ENCODE peak calls at places on chromosomes 16 and 17, in nine cellular contexts. U, T, Z, S, R, Q, L, J and W are unnamed samples.
A peak's percentile ranks its signal among the peaks of the same experiment; 100 is the strongest.

GRCh38 chr16:16025214-16025968 is 76.0 kb downstream of the ABCC1 start:
- DNase-seq in U (no peak), T (no peak), Z (no peak), S (no peak), R (no peak), Q (peak; percentile 9), L (no peak), J (peak; percentile 79), W (no peak)

GRCh38 chr17:4176803-4177472 is 33.9 kb downstream of the CYB5D2 start:
- DNase-seq in U (no peak), T (no peak), Z (no peak), S (no peak), R (no peak), Q (peak; percentile 2), L (no peak), J (no peak), W (no peak)

GRCh38 chr17:71511266-71511995 is 609.4 kb upstream of the SOX9 start:
- DNase-seq in U (no peak), T (no peak), Z (no peak), S (no peak), R (no peak), Q (no peak), L (no peak), J (no peak), W (no peak)

GRCh38 chr17:76598004-76598439 is 12.4 kb upstream of the ST6GALNAC2 start:
- DNase-seq in U (no peak), T (no peak), Z (no peak), S (no peak), R (no peak), Q (no peak), L (no peak), J (no peak), W (no peak)

GRCh38 chr16:89670496-89671431 is 13.1 kb downstream of the SPATA33 start:
- DNase-seq in U (no peak), T (no peak), Z (no peak), S (no peak), R (no peak), Q (no peak), L (no peak), J (peak; percentile 41), W (no peak)

GRCh38 chr17:56681561-56682266 is 88.2 kb downstream of the NOG start:
- DNase-seq in U (no peak), T (no peak), Z (no peak), S (no peak), R (no peak), Q (no peak), L (no peak), J (peak; percentile 65), W (no peak)

GRCh38 chr17:44970136-44970737 is 2.1 kb upstream of the C1QL1 start:
- DNase-seq in U (no peak), T (no peak), Z (peak; percentile 76), S (no peak), R (peak; percentile 33), Q (no peak), L (no peak), J (no peak), W (peak; percentile 60)

GRCh38 chr17:18141210-18141803 is 32.8 kb downstream of the MYO15A start:
- DNase-seq in U (no peak), T (no peak), Z (peak; percentile 34), S (no peak), R (peak; percentile 52), Q (peak; percentile 13), L (no peak), J (peak; percentile 70), W (no peak)

GRCh38 chr16:12079411-12079965 is 103.0 kb downstream of the SNX29 start:
- DNase-seq in U (no peak), T (no peak), Z (no peak), S (no peak), R (no peak), Q (no peak), L (peak; percentile 23), J (no peak), W (no peak)

GRCh38 chr17:36131931-36132330 is 28.3 kb downstream of the CCL4 start:
- DNase-seq in U (no peak), T (no peak), Z (no peak), S (no peak), R (no peak), Q (no peak), L (no peak), J (no peak), W (no peak)

GRCh38 chr16:57727610-57728009 is 8.0 kb upstream of the KATNB1 start:
- DNase-seq in U (no peak), T (no peak), Z (no peak), S (no peak), R (no peak), Q (no peak), L (no peak), J (no peak), W (no peak)

GRCh38 chr17:40582328-40582901 is 17.1 kb upstream of the CCR7 start:
- DNase-seq in U (peak; percentile 47), T (peak; percentile 32), Z (no peak), S (peak; percentile 48), R (no peak), Q (peak; percentile 72), L (peak; percentile 80), J (peak; percentile 29), W (no peak)

GRCh38 chr17:38628441-38628840 is 22.7 kb upstream of the SRCIN1 start:
- DNase-seq in U (no peak), T (no peak), Z (no peak), S (no peak), R (no peak), Q (no peak), L (peak; percentile 35), J (peak; percentile 9), W (no peak)

GRCh38 chr17:163514-164103 is 17.8 kb downstream of the DOC2B start:
- DNase-seq in U (no peak), T (no peak), Z (no peak), S (no peak), R (no peak), Q (no peak), L (no peak), J (no peak), W (no peak)

DNA sequence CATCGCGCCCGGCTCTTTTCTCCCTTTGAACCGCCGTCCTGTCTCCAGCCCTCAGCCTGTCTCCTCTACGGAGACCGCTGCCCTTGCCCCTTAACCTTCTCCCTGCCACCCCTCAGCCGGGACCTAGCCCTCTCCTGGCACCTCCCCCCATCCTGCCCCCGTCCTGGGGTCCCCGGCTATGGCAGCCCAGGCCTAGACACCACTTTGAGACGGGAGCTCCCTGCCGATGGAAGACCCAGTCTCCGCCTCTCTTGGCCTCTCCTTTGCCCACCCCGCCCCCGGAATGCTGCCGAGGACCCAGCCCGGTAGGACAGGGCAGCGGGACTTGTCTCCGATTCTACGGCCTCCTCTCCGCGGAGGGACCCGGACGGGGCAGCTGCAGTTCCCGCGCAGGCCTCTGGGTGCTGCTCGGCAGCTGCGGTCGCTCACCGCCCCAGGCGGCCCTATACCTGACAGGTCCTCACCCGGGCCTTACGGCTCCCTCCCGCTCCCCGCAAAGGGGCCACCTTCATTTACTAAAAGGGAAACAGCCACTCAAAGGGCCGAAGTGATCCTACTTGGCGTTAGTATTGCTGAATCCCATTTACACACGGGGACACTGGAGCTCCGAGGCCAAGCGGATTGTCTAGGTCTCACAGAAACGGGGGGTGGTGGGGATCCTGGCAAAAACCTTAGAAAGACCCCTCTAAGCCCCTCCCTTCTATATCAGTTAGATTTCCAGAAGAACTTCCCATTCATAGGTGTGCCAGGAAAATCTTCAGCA is 32.6 kb upstream of the TAC4 start:
- DNase-seq in U (peak; percentile 81), T (no peak), Z (peak; percentile 93), S (peak; percentile 71), R (peak; percentile 76), Q (peak; percentile 61), L (peak; percentile 83), J (peak; percentile 60), W (peak; percentile 81)
- TF ChIP-seq CTCF in U (peak; percentile 83), T (peak; percentile 99), Z (peak; percentile 97), S (peak; percentile 96), R (peak; percentile 95), Q (peak; percentile 94), L (peak; percentile 85), J (peak; percentile 89), W (peak; percentile 95)

GRCh38 chr17:79951361-79952264 is 84.1 kb downstream of the TBC1D16 start:
- DNase-seq in U (peak; percentile 64), T (no peak), Z (peak; percentile 77), S (no peak), R (peak; percentile 42), Q (no peak), L (peak; percentile 74), J (peak; percentile 90), W (peak; percentile 75)
- TF ChIP-seq CTCF in U (no peak), T (no peak), Z (no peak), S (no peak), R (no peak), Q (no peak), L (no peak), J (no peak), W (no peak)

DNA sequence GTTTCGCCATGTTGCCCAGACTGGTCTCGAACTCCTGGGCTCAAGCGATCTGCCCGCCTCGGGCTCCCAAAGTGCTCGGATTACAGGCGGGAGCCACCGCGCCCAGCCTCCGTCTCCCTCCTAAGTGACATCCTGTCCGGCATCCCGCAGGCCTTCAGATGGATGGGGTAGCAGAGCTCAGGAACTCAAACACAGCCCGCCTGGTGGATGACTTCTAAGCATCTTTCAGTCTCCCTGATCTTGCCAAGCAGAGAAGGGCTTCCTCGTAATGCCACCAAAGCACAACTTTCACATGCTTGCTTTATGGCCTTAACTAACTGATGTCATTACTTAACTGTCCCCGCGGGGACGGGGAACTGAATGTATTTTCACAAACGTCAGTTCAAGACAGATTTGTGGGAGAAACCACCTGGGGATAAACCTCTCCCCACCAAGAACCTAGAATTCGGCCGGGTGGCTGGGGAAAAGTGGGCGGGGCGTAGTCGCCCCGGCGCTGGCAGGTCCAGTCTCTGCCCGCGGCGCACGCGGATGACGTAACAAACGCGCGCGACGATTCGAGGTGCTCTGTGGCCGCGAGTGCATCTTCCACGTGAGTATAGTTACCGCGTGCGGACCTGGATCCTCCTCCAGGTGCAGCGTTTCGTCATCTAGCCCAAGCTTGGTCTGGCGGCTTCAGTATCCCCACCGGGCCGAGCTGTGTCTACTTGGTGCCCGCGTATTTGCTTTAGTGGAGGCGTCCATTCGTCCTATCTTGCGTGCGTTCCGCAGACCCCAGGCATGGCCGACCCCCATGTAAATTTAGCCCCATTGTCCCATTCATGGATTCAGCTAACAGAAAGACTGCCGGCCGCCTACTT is at the start of gene PFAS:
- DNase-seq in U (peak; percentile 96), T (peak; percentile 79), Z (peak; percentile 98), S (peak; percentile 97), R (peak; percentile 94), Q (peak; percentile 95), L (peak; percentile 98), J (peak; percentile 91), W (peak; percentile 96)
- TF ChIP-seq CTCF in U (no peak), T (no peak), Z (no peak), S (no peak), R (no peak), Q (no peak), L (no peak), J (no peak), W (no peak)

DNA sequence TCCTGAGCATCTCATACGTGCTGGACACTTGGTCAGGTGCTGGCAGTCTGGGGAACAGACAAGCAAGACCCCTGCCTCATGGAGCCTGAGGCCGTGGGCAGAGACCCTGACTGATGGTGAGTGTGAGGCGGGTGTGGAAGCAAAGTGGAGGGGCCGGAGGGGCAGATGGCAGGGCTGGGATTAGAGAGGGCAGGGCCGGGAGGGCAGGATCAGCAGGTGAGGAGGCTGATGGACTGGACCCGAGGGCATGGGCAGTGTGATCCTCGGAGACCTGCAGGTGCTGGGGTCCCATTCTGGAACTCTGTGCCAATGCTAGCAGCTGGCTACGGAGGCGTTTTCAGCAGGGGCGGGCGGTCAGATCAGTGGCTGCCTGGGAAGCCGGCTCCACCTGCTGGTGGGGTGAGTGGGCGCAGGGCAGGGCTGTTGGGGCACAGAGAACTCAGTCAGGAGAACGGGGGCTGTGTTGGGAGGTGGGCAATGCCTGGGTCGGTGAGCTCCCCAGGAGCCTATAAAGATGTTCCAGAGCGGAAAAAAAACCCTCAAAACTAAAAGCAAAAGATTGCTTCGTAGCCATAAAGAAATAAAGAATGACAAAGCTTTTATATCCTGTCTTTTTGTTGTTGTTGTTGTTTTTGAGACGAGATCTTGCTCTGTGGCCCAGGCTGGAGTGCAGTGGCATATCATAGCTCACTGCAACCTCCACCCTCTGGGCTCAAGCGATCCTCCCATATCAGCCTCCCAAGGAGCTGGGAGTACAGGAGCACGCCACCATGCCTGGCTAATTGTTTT is 8.9 kb upstream of the C16orf74 start:
- DNase-seq in U (no peak), T (no peak), Z (no peak), S (no peak), R (no peak), Q (no peak), L (no peak), J (no peak), W (no peak)
- TF ChIP-seq CTCF in U (no peak), T (peak; percentile 72), Z (no peak), S (peak; percentile 55), R (peak; percentile 47), Q (peak; percentile 50), L (peak; percentile 13), J (peak; percentile 44), W (no peak)